ENCODE peak calls at places on chromosome 22, in six cellular contexts. V, N, Q, C, D and S are unnamed samples.

GRCh38 chr22:47400701-47401591 is 638.5 kb downstream of the TBC1D22A start:
- DNase-seq in D (no peak), Q (no peak), C (no peak), V (no peak), N (no peak), S (no peak)

GRCh38 chr22:31496735-31497146 is 405 bp downstream of the SFI1 start:
- DNase-seq in C (no peak), V (no peak), N (no peak), D (no peak), Q (no peak), S (no peak)

GRCh38 chr22:33577862-33578411 is 342.3 kb downstream of the LARGE1 start:
- DNase-seq in Q (peak), C (no peak), V (peak), N (peak), D (no peak), S (no peak)

GRCh38 chr22:45407793-45408192 is 5.6 kb downstream of the SMC1B start:
- DNase-seq in V (no peak), C (no peak), Q (no peak), N (no peak), D (no peak), S (no peak)

GRCh38 chr22:31176923-31177322 is 16.9 kb downstream of the RNF185 start:
- DNase-seq in Q (no peak), V (no peak), C (no peak), D (no peak), N (no peak), S (no peak)

GRCh38 chr22:17914474-17914873 is 109.9 kb downstream of the MICAL3 start:
- DNase-seq in D (no peak), Q (no peak), V (no peak), N (no peak), C (no peak), S (no peak)

GRCh38 chr22:25120093-25120561 is 79.5 kb upstream of the CRYBB3 start:
- DNase-seq in C (no peak), N (no peak), Q (peak), V (peak), D (no peak), S (no peak)

GRCh38 chr22:36454916-36455570 is 26.4 kb downstream of the TXN2 start:
- DNase-seq in Q (no peak), N (peak), V (peak), C (peak), D (peak), S (peak)

GRCh38 chr22:50416996-50417395 is 57.8 kb downstream of the SBF1 start:
- DNase-seq in N (no peak), C (no peak), Q (no peak), V (no peak), D (no peak), S (no peak)

GRCh38 chr22:27170491-27170890 is 513.1 kb downstream of the MIAT start:
- DNase-seq in N (no peak), C (no peak), Q (no peak), D (no peak), V (peak), S (no peak)
- TF ChIP-seq CHD2 in N (no peak), C (no peak), Q (no peak), D (no peak), V (no peak), S (no peak)

GRCh38 chr22:20432244-20432686 is 5.4 kb downstream of the SCARF2 start:
- DNase-seq in V (no peak), C (no peak), D (no peak), N (peak), Q (no peak), S (no peak)

GRCh38 chr22:20429254-20430100 is 8.1 kb downstream of the SCARF2 start:
- DNase-seq in D (no peak), V (no peak), C (peak), N (peak), Q (no peak), S (peak)

GRCh38 chr22:20431520-20432237 is 5.9 kb downstream of the SCARF2 start:
- DNase-seq in N (peak), C (peak), D (no peak), V (no peak), Q (no peak), S (peak)

GRCh38 chr22:20430101-20430640 is 7.5 kb downstream of the SCARF2 start:
- DNase-seq in V (no peak), Q (no peak), D (no peak), C (no peak), N (no peak), S (no peak)

GRCh38 chr22:20430641-20431519 is 6.7 kb downstream of the SCARF2 start:
- DNase-seq in V (peak), D (no peak), C (peak), Q (no peak), N (peak), S (peak)
- TF ChIP-seq MAX in V (peak), D (no peak), C (peak), Q (no peak), N (no peak), S (peak)

GRCh38 chr22:19498154-19498865 is 18.6 kb downstream of the CDC45 start:
- DNase-seq in Q (no peak), C (no peak), D (no peak), V (no peak), N (no peak), S (no peak)

GRCh38 chr22:19495562-19496323 is 16.0 kb downstream of the CDC45 start:
- DNase-seq in C (peak), D (no peak), N (no peak), V (peak), Q (peak), S (no peak)

GRCh38 chr22:19497245-19497644 is 17.5 kb downstream of the CDC45 start:
- DNase-seq in V (no peak), N (no peak), Q (no peak), D (no peak), C (peak), S (no peak)

GRCh38 chr22:19494676-19495173 is 15.0 kb downstream of the CDC45 start:
- DNase-seq in C (no peak), N (no peak), D (no peak), Q (no peak), V (no peak), S (no peak)

DNA sequence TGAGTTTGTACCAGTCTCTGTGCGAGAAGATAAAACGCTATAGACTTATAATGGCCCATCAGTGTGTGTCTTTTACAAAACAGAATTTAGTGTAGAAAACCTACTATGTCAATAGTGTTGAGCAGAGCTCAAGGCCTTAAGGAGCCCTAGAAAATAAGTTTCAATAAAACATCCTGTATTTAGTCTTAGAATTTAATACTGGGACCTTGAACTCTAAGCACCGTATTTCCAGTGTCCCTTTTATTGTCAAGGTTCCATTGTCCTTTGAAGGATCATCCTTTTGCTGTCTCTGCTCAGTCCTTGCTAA is 16.6 kb downstream of the CDC45 start:
- DNase-seq in Q (no peak), V (no peak), D (no peak), C (no peak), N (no peak), S (no peak)
- TF ChIP-seq CHD2 in Q (no peak), V (no peak), D (no peak), C (no peak), N (no peak), S (no peak)

GRCh38 chr22:43859621-43860020 is 2.7 kb downstream of the SULT4A1 start:
- DNase-seq in V (no peak), C (no peak), N (no peak), Q (no peak), D (no peak), S (no peak)

GRCh38 chr22:43860126-43860525 is 2.2 kb downstream of the SULT4A1 start:
- DNase-seq in Q (no peak), D (no peak), C (no peak), N (no peak), V (no peak), S (no peak)

GRCh38 chr22:43860831-43861230 is 1.5 kb downstream of the SULT4A1 start:
- DNase-seq in N (no peak), D (no peak), V (no peak), Q (no peak), C (no peak), S (no peak)

GRCh38 chr22:43858156-43858895 is 4.0 kb downstream of the SULT4A1 start:
- DNase-seq in N (no peak), Q (no peak), C (no peak), V (no peak), D (no peak), S (no peak)

GRCh38 chr22:43859176-43859575 is 3.1 kb downstream of the SULT4A1 start:
- DNase-seq in V (no peak), D (no peak), C (no peak), Q (no peak), N (no peak), S (no peak)
- TF ChIP-seq MAX in V (no peak), D (no peak), C (no peak), Q (no peak), N (no peak), S (no peak)

DNA sequence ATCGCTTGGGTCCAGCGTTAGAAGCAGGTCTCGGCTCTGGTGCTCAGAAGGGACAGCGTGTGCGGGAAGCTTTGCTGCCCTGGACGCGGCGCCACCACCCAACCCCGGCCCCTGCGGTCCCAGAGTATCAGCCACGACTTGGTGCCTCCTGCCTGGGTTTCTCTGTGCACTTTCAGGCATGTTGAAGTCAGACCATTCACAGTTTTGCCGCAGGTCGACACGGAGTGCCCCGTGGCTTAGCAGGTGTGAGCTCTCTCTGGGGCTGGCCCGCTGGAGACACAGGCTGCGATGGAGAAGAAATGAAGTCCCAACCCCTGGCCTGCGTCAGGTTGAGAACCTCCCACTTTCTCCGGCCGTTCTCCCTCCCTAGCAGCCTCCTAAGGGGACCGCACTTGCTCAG is 494.5 kb downstream of the BRD1 start:
- DNase-seq in C (no peak), D (no peak), V (no peak), N (no peak), Q (no peak), S (peak)
- TF ChIP-seq CHD2 in C (no peak), D (no peak), V (no peak), N (no peak), Q (no peak), S (no peak)